ENCODE peak calls at places on chromosomes 13 and 19, in four cellular contexts. One of them, this sample, is unnamed.
A peak's percentile ranks its signal among the peaks of the same experiment; 100 is the strongest.

GRCh38 chr19:30167976-30168635 is 204.1 kb upstream of the ZNF536 start:
- DNase-seq in foreskin fibroblast: no peak
- DNase-seq in ascending aorta: no peak
- DNase-seq in IMR-90: no peak
- DNase-seq in this sample: no peak

GRCh38 chr19:58021541-58022282 is 12.1 kb upstream of the ZSCAN1 start:
- DNase-seq in ascending aorta: peak; percentile 75
- DNase-seq in foreskin fibroblast: peak; percentile 74
- DNase-seq in IMR-90: peak; percentile 40
- DNase-seq in this sample: peak; percentile 38

GRCh38 chr13:101346942-101347728 is 69.2 kb downstream of the NALCN start:
- DNase-seq in IMR-90: peak; percentile 14
- DNase-seq in ascending aorta: no peak
- DNase-seq in foreskin fibroblast: peak; percentile 54
- DNase-seq in this sample: peak; percentile 61

GRCh38 chr13:41707192-41707858 is 250.0 kb downstream of the RGCC start:
- DNase-seq in foreskin fibroblast: no peak
- DNase-seq in IMR-90: no peak
- DNase-seq in ascending aorta: no peak
- DNase-seq in this sample: peak; percentile 83

GRCh38 chr13:59834801-59835200 is 328.9 kb downstream of the DIAPH3 start:
- DNase-seq in foreskin fibroblast: peak; percentile 24
- DNase-seq in IMR-90: peak; percentile 49
- DNase-seq in ascending aorta: no peak
- DNase-seq in this sample: peak; percentile 81

GRCh38 chr19:56821209-56821608 is 19.3 kb downstream of the PEG3 start:
- DNase-seq in ascending aorta: no peak
- DNase-seq in foreskin fibroblast: no peak
- DNase-seq in IMR-90: no peak
- DNase-seq in this sample: no peak

GRCh38 chr13:48656621-48657020 is 2.9 kb downstream of the CYSLTR2 start:
- DNase-seq in IMR-90: no peak
- DNase-seq in foreskin fibroblast: no peak
- DNase-seq in ascending aorta: no peak
- DNase-seq in this sample: no peak

GRCh38 chr13:42334329-42334706 is 62.4 kb downstream of the AKAP11 start:
- DNase-seq in ascending aorta: no peak
- DNase-seq in foreskin fibroblast: no peak
- DNase-seq in IMR-90: no peak
- DNase-seq in this sample: no peak

GRCh38 chr13:76943646-76944045 is 4.7 kb upstream of the ACOD1 start:
- DNase-seq in ascending aorta: no peak
- DNase-seq in foreskin fibroblast: no peak
- DNase-seq in IMR-90: no peak
- DNase-seq in this sample: no peak

GRCh38 chr19:12574036-12574435 is 22.8 kb upstream of the ZNF564 start:
- DNase-seq in ascending aorta: no peak
- DNase-seq in foreskin fibroblast: no peak
- DNase-seq in IMR-90: no peak
- DNase-seq in this sample: no peak

GRCh38 chr19:8473652-8474476 is 28.6 kb downstream of the PRAM1 start:
- DNase-seq in IMR-90: no peak
- DNase-seq in ascending aorta: no peak
- DNase-seq in foreskin fibroblast: no peak
- DNase-seq in this sample: no peak

DNA sequence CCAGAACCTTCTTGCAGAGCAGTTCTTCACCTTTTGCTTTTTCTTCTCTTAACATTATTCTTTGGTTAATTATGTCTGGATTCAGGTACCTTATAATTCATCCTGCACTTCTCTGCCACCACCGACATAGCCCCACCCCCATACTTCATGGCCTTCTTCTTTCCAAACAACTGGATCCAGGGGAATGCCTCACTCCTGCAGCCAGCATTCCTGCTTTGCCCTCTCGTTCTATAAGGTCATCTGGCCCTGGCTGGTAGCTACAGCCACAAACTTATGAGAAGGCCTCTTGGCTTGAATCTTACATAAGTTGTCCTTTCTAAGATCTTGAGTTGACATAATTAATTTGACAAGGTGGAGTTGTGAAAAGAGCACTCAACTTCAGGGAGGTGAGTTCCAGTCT is 84.1 kb upstream of the FRY start:
- DNase-seq in ascending aorta: no peak
- DNase-seq in foreskin fibroblast: peak; percentile 38
- DNase-seq in IMR-90: no peak
- DNase-seq in this sample: peak; percentile 62
- H3K4me3 ChIP-seq in ascending aorta: no peak overlapping the region
- H3K4me3 ChIP-seq in foreskin fibroblast: no peak overlapping the region
- H3K4me3 ChIP-seq in IMR-90: no peak overlapping the region
- H3K4me3 ChIP-seq in this sample: peak overlapping the region; percentile 38

GRCh38 chr19:4375620-4376228 is 24.6 kb downstream of the SH3GL1 start:
- DNase-seq in ascending aorta: peak; percentile 82
- DNase-seq in foreskin fibroblast: peak; percentile 92
- DNase-seq in IMR-90: peak; percentile 81
- DNase-seq in this sample: peak; percentile 68
- TF ChIP-seq CTCF in ascending aorta: peak; percentile 25
- TF ChIP-seq CTCF in foreskin fibroblast: peak; percentile 58
- TF ChIP-seq CTCF in IMR-90: peak; percentile 69
- TF ChIP-seq CTCF in this sample: peak; percentile 56

GRCh38 chr19:49489601-49490167 is 2.3 kb downstream of the RPL13A start:
- DNase-seq in IMR-90: no peak
- DNase-seq in foreskin fibroblast: peak; percentile 24
- DNase-seq in ascending aorta: no peak
- DNase-seq in this sample: no peak
- H3K4me3 ChIP-seq in IMR-90: peak overlapping the region; percentile 70
- H3K4me3 ChIP-seq in foreskin fibroblast: peak overlapping the region; percentile 99
- H3K4me3 ChIP-seq in ascending aorta: peak overlapping the region; percentile 97
- H3K4me3 ChIP-seq in this sample: peak overlapping the region; percentile 100

DNA sequence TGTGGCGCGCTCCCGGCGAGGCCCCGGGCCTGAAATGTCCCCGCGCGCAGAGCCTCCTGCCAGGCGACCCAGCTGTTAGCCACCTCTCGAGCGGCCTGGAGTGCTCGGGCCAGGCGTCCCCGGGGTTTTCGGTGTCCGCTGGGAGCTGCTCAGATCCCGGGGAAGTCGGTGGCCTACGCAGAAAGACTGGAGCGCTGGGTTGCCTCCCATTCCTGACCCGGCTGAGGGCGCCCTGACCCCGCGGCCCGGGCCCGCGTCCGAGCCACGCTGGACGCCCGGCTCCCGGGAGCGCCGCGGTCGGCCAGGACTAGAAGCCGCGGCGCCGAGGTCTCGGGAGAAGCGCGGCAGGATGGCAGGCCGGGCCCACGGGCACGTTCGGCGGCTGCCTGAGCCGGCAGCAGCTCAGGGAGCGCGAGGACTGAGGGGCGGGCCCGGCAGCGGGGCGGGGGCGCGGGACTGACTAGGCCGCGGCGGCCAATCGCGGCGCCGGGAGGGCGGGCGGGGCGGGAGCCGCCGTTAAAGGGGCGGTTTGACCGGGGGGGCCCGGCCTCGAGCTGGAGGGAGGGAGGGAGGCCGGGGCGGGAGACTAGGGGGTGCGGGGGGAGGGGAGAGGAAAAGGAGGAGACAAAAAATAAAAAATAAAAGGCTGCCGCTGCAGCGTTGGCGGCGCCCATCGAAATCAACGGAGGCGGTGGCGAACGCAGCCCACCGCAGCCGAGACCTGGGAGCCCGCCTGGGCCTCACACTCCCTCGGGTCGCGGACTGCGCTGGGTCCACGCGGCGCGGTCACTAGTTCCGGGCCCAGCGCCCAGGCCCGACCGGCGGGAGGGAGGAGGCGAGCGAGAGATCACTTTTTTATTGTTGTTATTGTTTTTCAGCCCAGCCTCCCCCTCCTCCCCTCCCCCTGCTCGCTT is 1.1 kb upstream of the ZIC2 start:
- DNase-seq in foreskin fibroblast: peak; percentile 82
- DNase-seq in IMR-90: peak; percentile 43
- DNase-seq in ascending aorta: peak; percentile 72
- DNase-seq in this sample: peak; percentile 60
- TF ChIP-seq CTCF in foreskin fibroblast: no peak
- TF ChIP-seq CTCF in IMR-90: no peak
- TF ChIP-seq CTCF in ascending aorta: no peak
- TF ChIP-seq CTCF in this sample: no peak

GRCh38 chr13:35793823-35794222 is 317.3 kb upstream of the MAB21L1 start:
- DNase-seq in foreskin fibroblast: no peak
- DNase-seq in ascending aorta: no peak
- DNase-seq in IMR-90: no peak
- DNase-seq in this sample: peak; percentile 69

GRCh38 chr13:35789335-35790166 is 313.1 kb upstream of the MAB21L1 start:
- DNase-seq in IMR-90: peak; percentile 61
- DNase-seq in ascending aorta: no peak
- DNase-seq in foreskin fibroblast: peak; percentile 67
- DNase-seq in this sample: peak; percentile 70

GRCh38 chr13:35787937-35788336 is 311.4 kb upstream of the MAB21L1 start:
- DNase-seq in foreskin fibroblast: no peak
- DNase-seq in IMR-90: no peak
- DNase-seq in ascending aorta: no peak
- DNase-seq in this sample: peak; percentile 28

GRCh38 chr13:35794734-35795389 is 318.4 kb upstream of the MAB21L1 start:
- DNase-seq in IMR-90: peak; percentile 16
- DNase-seq in foreskin fibroblast: no peak
- DNase-seq in ascending aorta: no peak
- DNase-seq in this sample: peak; percentile 52

DNA sequence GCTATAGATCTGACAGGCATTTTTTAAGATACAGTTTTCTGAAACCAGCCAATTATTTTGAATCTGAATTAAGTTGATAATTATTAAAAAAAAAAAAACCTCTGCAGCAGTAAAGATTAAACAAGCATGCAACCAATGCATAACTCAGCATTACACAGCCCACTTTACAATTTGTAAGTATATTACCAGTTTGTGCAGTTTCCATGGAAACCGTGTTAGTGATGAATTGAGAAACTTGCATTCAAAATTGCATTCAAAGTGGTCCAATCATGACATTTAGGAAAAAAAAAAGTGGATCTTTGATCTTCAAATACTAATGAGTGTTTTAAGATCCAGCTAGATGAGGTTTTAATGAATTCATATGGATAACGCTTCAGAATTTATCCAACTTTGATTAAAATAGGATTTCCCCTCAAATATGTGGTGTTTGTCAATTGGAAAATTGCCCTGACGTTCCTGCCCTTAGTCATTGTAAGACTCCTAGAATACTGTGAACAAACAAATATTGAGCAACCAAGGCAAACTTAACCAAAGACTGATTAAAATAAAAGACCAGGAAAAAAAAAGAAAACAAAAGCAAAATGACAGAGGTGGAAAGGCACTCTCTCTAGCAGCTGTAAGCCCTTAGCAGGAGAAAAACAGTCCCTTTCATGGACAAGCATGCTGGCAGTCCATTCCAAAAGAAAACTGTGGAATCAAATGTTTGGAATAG is 314.9 kb upstream of the MAB21L1 start:
- DNase-seq in ascending aorta: no peak
- DNase-seq in IMR-90: peak; percentile 48
- DNase-seq in foreskin fibroblast: peak; percentile 79
- DNase-seq in this sample: peak; percentile 93
- H3K4me3 ChIP-seq in ascending aorta: no peak overlapping the region
- H3K4me3 ChIP-seq in IMR-90: no peak overlapping the region
- H3K4me3 ChIP-seq in foreskin fibroblast: peak overlapping the region; percentile 1
- H3K4me3 ChIP-seq in this sample: no peak overlapping the region

DNA sequence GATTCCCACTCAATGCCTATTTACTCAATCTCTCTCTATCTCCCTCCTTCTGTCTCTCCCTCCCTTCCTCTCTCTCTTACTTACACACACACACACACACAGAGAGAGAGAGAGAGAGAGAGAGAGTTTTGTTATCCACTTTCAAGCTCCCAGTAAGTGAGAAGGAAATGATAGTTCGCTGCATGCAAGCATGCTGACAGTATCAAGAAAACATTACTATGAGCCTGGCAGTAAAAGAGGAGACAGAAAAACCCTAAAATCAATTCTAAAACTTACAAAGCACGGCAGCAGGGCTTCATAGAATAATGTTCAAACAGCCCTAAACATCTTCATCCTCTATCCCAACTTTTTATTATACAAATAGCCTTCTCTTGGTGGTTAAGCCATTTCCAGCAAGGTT is 171.9 kb downstream of the FOXO1 start:
- DNase-seq in IMR-90: no peak
- DNase-seq in ascending aorta: no peak
- DNase-seq in foreskin fibroblast: no peak
- DNase-seq in this sample: no peak
- TF ChIP-seq CTCF in IMR-90: no peak
- TF ChIP-seq CTCF in ascending aorta: no peak
- TF ChIP-seq CTCF in foreskin fibroblast: no peak
- TF ChIP-seq CTCF in this sample: no peak

GRCh38 chr19:48750351-48750750 is 2.1 kb downstream of the FUT1 start:
- DNase-seq in ascending aorta: no peak
- DNase-seq in IMR-90: no peak
- DNase-seq in foreskin fibroblast: no peak
- DNase-seq in this sample: no peak

GRCh38 chr19:48751835-48752510 is 468 bp downstream of the FUT1 start:
- DNase-seq in IMR-90: no peak
- DNase-seq in foreskin fibroblast: no peak
- DNase-seq in ascending aorta: no peak
- DNase-seq in this sample: no peak

GRCh38 chr19:48750771-48751504 is 1.5 kb downstream of the FUT1 start:
- DNase-seq in foreskin fibroblast: no peak
- DNase-seq in IMR-90: no peak
- DNase-seq in ascending aorta: no peak
- DNase-seq in this sample: no peak

GRCh38 chr19:48754950-48755645 is at the start of gene FGF21:
- DNase-seq in ascending aorta: no peak
- DNase-seq in foreskin fibroblast: no peak
- DNase-seq in IMR-90: no peak
- DNase-seq in this sample: no peak

DNA sequence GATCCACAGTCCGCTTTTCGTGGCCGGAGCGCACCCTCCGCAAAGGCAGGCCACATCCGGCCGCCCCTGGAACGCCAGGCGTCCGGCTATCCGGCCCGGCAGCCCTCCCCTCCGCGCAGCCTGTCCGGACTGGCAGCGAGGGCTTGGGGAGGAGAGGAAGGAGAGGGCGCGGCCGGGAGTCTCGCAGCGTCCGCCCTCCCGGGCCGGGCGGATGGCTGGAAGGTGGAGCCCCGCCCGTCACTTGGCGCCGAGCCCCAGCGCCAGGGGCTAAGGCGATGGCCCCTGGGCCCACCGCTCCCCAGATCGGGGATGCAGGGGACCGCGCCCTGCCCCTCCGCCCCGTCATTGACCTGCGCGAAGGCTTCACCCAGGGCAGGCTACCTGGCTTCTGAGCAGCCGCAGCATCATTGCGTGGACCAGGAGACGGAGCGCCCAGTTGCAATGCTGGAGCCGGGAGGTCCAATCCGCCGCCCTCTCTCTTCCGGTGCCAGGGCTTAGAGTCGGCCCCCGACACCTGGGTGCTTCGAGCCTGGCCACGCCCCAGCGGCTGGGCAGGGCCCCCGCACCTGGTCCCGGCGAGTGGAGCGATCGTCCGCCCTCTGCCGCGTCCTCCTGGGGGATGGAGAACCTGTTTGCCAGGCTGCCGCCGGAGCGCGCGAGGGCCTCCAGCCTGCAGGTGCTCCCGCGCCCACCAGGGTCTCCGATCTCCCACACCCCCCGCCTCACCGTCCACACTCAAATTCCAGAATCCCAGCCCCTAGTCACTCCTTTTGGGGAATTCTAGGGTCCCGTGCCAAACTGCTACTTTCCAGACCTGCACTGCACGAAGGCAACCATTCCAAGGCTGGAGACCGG is at the start of gene FUT1:
- DNase-seq in ascending aorta: no peak
- DNase-seq in foreskin fibroblast: peak; percentile 49
- DNase-seq in IMR-90: no peak
- DNase-seq in this sample: peak; percentile 24
- H3K4me3 ChIP-seq in ascending aorta: peak within 1 kb of the TSS; percentile 45
- H3K4me3 ChIP-seq in foreskin fibroblast: peak within 1 kb of the TSS; percentile 30
- H3K4me3 ChIP-seq in IMR-90: peak within 1 kb of the TSS; percentile 18
- H3K4me3 ChIP-seq in this sample: peak within 1 kb of the TSS; percentile 32

This sample was measured in AG10803.